ENCODE peak calls at places on chromosomes 2 and 18, in seven cellular contexts. S, Y, T, O, C, R and U are unnamed samples.
A peak's percentile ranks its signal among the peaks of the same experiment; 100 is the strongest.

GRCh38 chr18:55695091-55695490 is 107.1 kb upstream of the TCF4 start:
- DNase-seq in S (no peak), Y (no peak), T (no peak), O (no peak), C (no peak), R (no peak), U (no peak)

GRCh38 chr18:64103979-64104378 is 44.9 kb downstream of the LINC00305 start:
- DNase-seq in S (no peak), Y (no peak), T (no peak), O (no peak), C (no peak), R (no peak), U (no peak)

GRCh38 chr18:6414723-6415362 is at the start of gene L3MBTL4:
- DNase-seq in S (no peak), Y (no peak), T (no peak), O (peak; percentile 88), C (peak; percentile 85), R (no peak), U (peak; percentile 52)

GRCh38 chr2:59585657-59586056 is 967.8 kb downstream of the BCL11A start:
- DNase-seq in S (no peak), Y (no peak), T (no peak), O (peak; percentile 59), C (no peak), R (no peak), U (peak; percentile 1)

GRCh38 chr18:68299906-68300305 is 415.0 kb downstream of the TMX3 start:
- DNase-seq in S (no peak), Y (no peak), T (no peak), O (no peak), C (no peak), R (no peak), U (no peak)

GRCh38 chr2:34241905-34242740 is 643.0 kb upstream of the FAM98A start:
- DNase-seq in S (no peak), Y (no peak), T (no peak), O (no peak), C (no peak), R (no peak), U (no peak)

GRCh38 chr2:160375037-160375436 is 118.6 kb downstream of the RBMS1 start:
- DNase-seq in S (no peak), Y (no peak), T (no peak), O (no peak), C (no peak), R (no peak), U (no peak)

GRCh38 chr2:23230885-23231284 is 154.1 kb upstream of the KLHL29 start:
- DNase-seq in S (no peak), Y (no peak), T (no peak), O (no peak), C (no peak), R (no peak), U (no peak)

GRCh38 chr2:228541794-228542193 is 360.3 kb upstream of the SPHKAP start:
- DNase-seq in S (no peak), Y (no peak), T (no peak), O (no peak), C (no peak), R (no peak), U (no peak)

GRCh38 chr18:63974991-63975390 is 5.1 kb downstream of the SERPINB8 start:
- DNase-seq in S (no peak), Y (no peak), T (no peak), O (no peak), C (no peak), R (no peak), U (peak; percentile 50)

GRCh38 chr2:148645925-148646559 is 1.5 kb downstream of the EPC2 start:
- DNase-seq in S (no peak), Y (peak; percentile 23), T (no peak), O (peak; percentile 65), C (no peak), R (peak; percentile 72), U (peak; percentile 60)

GRCh38 chr2:96668771-96669170 is 26.2 kb downstream of the FER1L5 start:
- DNase-seq in S (no peak), Y (no peak), T (no peak), O (no peak), C (no peak), R (no peak), U (no peak)

GRCh38 chr2:44796771-44797170 is 144.7 kb upstream of the SIX3 start:
- DNase-seq in S (no peak), Y (no peak), T (no peak), O (no peak), C (no peak), R (no peak), U (no peak)

GRCh38 chr2:101961287-101962242 is 30.2 kb upstream of the IL1R2 start:
- DNase-seq in S (no peak), Y (no peak), T (peak; percentile 71), O (no peak), C (peak; percentile 81), R (no peak), U (peak; percentile 79)

GRCh38 chr2:144645055-144645778 is 125.3 kb upstream of the ZEB2 start:
- DNase-seq in S (no peak), Y (no peak), T (no peak), O (no peak), C (no peak), R (no peak), U (no peak)

GRCh38 chr2:207126724-207127314 is 38.9 kb downstream of the KLF7 start:
- DNase-seq in S (no peak), Y (no peak), T (no peak), O (no peak), C (no peak), R (no peak), U (no peak)

GRCh38 chr2:134098258-134098785 is 155.6 kb upstream of the MGAT5 start:
- DNase-seq in S (no peak), Y (no peak), T (no peak), O (no peak), C (no peak), R (no peak), U (no peak)

GRCh38 chr2:74384051-74384450 is 3.9 kb upstream of the DCTN1 start:
- DNase-seq in S (no peak), Y (no peak), T (no peak), O (no peak), C (no peak), R (no peak), U (no peak)

GRCh38 chr2:71070294-71071025 is 2.0 kb downstream of the NAGK start:
- DNase-seq in S (no peak), Y (no peak), T (no peak), O (peak; percentile 18), C (no peak), R (no peak), U (peak; percentile 48)

GRCh38 chr2:207676827-207677354 is 34.5 kb upstream of the CCNYL1 start:
- DNase-seq in S (no peak), Y (no peak), T (no peak), O (no peak), C (no peak), R (peak; percentile 57), U (no peak)

GRCh38 chr18:48452863-48453323 is 43.7 kb upstream of the ZBTB7C start:
- DNase-seq in S (no peak), Y (no peak), T (no peak), O (no peak), C (peak; percentile 46), R (no peak), U (no peak)

GRCh38 chr2:227163445-227163997 is 484 bp downstream of the COL4A4 start:
- DNase-seq in S (no peak), Y (no peak), T (no peak), O (peak; percentile 13), C (no peak), R (no peak), U (no peak)

GRCh38 chr2:96341641-96342040 is 6.1 kb downstream of the NCAPH start:
- DNase-seq in S (no peak), Y (no peak), T (no peak), O (no peak), C (no peak), R (no peak), U (no peak)

GRCh38 chr18:3411854-3412268 is 38.1 kb upstream of the TGIF1 start:
- DNase-seq in S (no peak), Y (no peak), T (no peak), O (no peak), C (peak; percentile 34), R (no peak), U (no peak)

GRCh38 chr18:76493213-76494107 is 1.6 kb downstream of the ZNF516 start:
- DNase-seq in S (no peak), Y (no peak), T (no peak), O (peak; percentile 81), C (peak; percentile 50), R (no peak), U (no peak)

GRCh38 chr2:237440819-237441281 is 26.9 kb upstream of the COL6A3 start:
- DNase-seq in S (no peak), Y (no peak), T (no peak), O (no peak), C (no peak), R (no peak), U (no peak)